ENCODE peak calls at places on chromosomes 1 and 21, in four cellular contexts. E is tibial artery, U is kidney, T is uterus. F is an unnamed sample.

GRCh38 chr1:213698092-213698702 is 289.6 kb upstream of the PROX1 start:
- DNase-seq in E (no peak), U (no peak), T (no peak), F (no peak)

GRCh38 chr1:17423781-17424245 is 15.7 kb downstream of the RCC2 start:
- DNase-seq in T (peak; percentile 38), U (no peak), E (no peak), F (no peak)

GRCh38 chr1:172946814-172947507 is 103.8 kb downstream of the TNFSF18 start:
- DNase-seq in E (no peak), T (no peak), U (no peak), F (no peak)

GRCh38 chr21:23401278-23401677 is 2206.0 kb downstream of the MRPL39 start:
- DNase-seq in U (no peak), T (no peak), E (no peak), F (no peak)

GRCh38 chr1:74053407-74053806 is 144.6 kb downstream of the LRRIQ3 start:
- DNase-seq in T (no peak), E (no peak), U (no peak), F (no peak)

GRCh38 chr1:193431265-193431977 is 245.0 kb upstream of the B3GALT2 start:
- DNase-seq in T (no peak), U (no peak), E (no peak), F (no peak)

GRCh38 chr1:13948851-13949490 is 249.0 kb downstream of the PRDM2 start:
- DNase-seq in T (peak; percentile 30), E (peak; percentile 78), U (no peak), F (no peak)

GRCh38 chr1:162253790-162254189 is 122.9 kb downstream of the SPATA46 start:
- DNase-seq in E (no peak), T (no peak), U (no peak), F (no peak)

GRCh38 chr1:38020361-38020760 is 7.8 kb downstream of the UTP11 start:
- DNase-seq in T (no peak), U (no peak), E (no peak), F (no peak)

GRCh38 chr1:147665521-147665920 is 4.8 kb downstream of the ACP6 start:
- DNase-seq in U (no peak), E (no peak), T (no peak), F (no peak)

GRCh38 chr1:168121314-168122029 is 15.3 kb downstream of the GPR161 start:
- DNase-seq in U (peak; percentile 85), E (peak; percentile 94), T (peak; percentile 92), F (no peak)

GRCh38 chr1:61053712-61054608 is 28.4 kb upstream of the NFIA start:
- DNase-seq in T (peak; percentile 34), E (peak; percentile 70), U (peak; percentile 86), F (no peak)

GRCh38 chr1:171666114-171666769 is 13.8 kb upstream of the MYOC start:
- DNase-seq in U (no peak), T (no peak), E (no peak), F (no peak)

GRCh38 chr1:71049951-71050598 is 2.5 kb upstream of the PTGER3 start:
- DNase-seq in U (no peak), T (no peak), E (no peak), F (no peak)
- TF ChIP-seq CTCF in U (peak; percentile 79), T (peak; percentile 86), E (peak; percentile 78), F (peak; percentile 89)

DNA sequence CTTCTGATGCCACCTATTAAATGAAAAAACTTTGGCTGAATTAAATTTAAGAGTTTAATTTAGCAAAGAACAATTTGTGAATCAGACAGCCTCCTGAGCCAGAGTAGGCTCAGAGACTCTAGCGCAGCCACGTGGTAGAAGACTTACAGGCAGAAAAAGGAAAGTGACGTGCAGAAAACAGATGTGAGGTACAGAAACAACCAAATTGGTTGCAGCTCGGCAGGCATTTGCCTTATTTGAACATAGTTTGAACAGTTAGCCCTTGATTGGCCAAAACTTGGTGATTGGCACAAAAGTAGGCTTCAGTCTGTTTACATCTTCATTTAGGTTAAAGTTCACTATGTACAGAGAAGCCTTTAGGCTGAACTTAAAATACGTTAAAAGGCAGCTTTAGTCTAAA is 22.9 kb downstream of the TCP10L start:
- DNase-seq in T (peak; percentile 70), E (no peak), U (no peak), F (no peak)
- TF ChIP-seq CTCF in T (peak; percentile 66), E (peak; percentile 30), U (peak; percentile 35), F (peak; percentile 70)

GRCh38 chr1:31640179-31640578 is 4.5 kb downstream of the PEF1 start:
- DNase-seq in U (no peak), E (no peak), T (no peak), F (no peak)
- TF ChIP-seq CTCF in U (no peak), E (no peak), T (no peak), F (no peak)

DNA sequence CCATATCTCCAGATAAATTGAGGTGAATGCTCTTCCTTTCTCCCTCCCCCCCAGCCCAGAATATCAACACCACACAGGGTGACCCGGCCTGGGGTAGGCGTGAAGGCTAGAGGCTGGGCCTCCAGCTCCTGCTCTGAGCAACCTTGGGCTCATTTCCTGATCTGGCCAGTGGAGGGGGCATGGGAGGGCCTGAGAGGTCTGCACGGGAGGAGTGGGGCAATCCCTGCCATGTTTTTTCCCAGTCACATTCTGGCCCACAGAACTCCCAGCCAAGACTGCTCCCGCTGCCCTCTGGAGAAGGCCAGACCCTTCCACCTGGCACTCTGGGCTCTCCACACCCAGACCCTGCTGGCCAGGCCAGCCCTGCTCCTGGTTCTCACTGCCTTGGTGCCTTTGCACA is 3.9 kb downstream of the CLDN19 start:
- DNase-seq in T (no peak), E (no peak), U (no peak), F (no peak)
- TF ChIP-seq CTCF in T (no peak), E (no peak), U (no peak), F (peak; percentile 52)